ENCODE peak calls at places on chromosome 4, in five cellular contexts. V, C, Y, K and G are unnamed samples.

GRCh38 chr4:15868065-15868464 is 70.5 kb downstream of the FGFBP1 start:
- DNase-seq in V (no peak), C (no peak), Y (no peak), K (no peak), G (no peak)

GRCh38 chr4:23015821-23016220 is 323.1 kb downstream of the GBA3 start:
- DNase-seq in V (no peak), C (no peak), Y (no peak), K (no peak), G (no peak)

GRCh38 chr4:75653845-75654503 is 19.2 kb downstream of the G3BP2 start:
- DNase-seq in V (no peak), C (no peak), Y (no peak), K (no peak), G (no peak)

GRCh38 chr4:155900402-155900801 is 3.1 kb upstream of the TDO2 start:
- DNase-seq in V (no peak), C (no peak), Y (no peak), K (no peak), G (no peak)

GRCh38 chr4:74932832-74933561 is at the start of gene PARM1:
- DNase-seq in V (peak; percentile 98), C (peak; percentile 58), Y (peak; percentile 94), K (no peak), G (peak; percentile 26)

GRCh38 chr4:7375427-7375826 is 59.3 kb downstream of the PSAPL1 start:
- DNase-seq in V (no peak), C (no peak), Y (no peak), K (no peak), G (no peak)

GRCh38 chr4:20284990-20285389 is 33.3 kb downstream of the SLIT2 start:
- DNase-seq in V (no peak), C (no peak), Y (no peak), K (no peak), G (no peak)

GRCh38 chr4:148265627-148266026 is 176.6 kb downstream of the NR3C2 start:
- DNase-seq in V (no peak), C (no peak), Y (no peak), K (no peak), G (no peak)

GRCh38 chr4:183100298-183100599 is 1.2 kb downstream of the WWC2 start:
- DNase-seq in V (no peak), C (no peak), Y (no peak), K (no peak), G (no peak)

GRCh38 chr4:112933790-112934189 is 115.7 kb upstream of the ANK2 start:
- DNase-seq in V (no peak), C (no peak), Y (no peak), K (no peak), G (no peak)

GRCh38 chr4:1872918-1873269 is 1.7 kb downstream of the NSD2 start:
- DNase-seq in V (no peak), C (no peak), Y (no peak), K (no peak), G (no peak)

GRCh38 chr4:151417164-151417571 is 8.2 kb downstream of the FHIP1A start:
- DNase-seq in V (no peak), C (no peak), Y (no peak), K (no peak), G (no peak)

GRCh38 chr4:94544811-94545210 is 93.1 kb downstream of the PDLIM5 start:
- DNase-seq in V (no peak), C (peak; percentile 91), Y (no peak), K (no peak), G (no peak)

GRCh38 chr4:137664055-137664405 is 131.7 kb upstream of the PCDH18 start:
- DNase-seq in V (no peak), C (no peak), Y (no peak), K (no peak), G (no peak)

GRCh38 chr4:112127736-112128322 is 17.4 kb upstream of the FAM241A start:
- DNase-seq in V (no peak), C (no peak), Y (no peak), K (no peak), G (no peak)

GRCh38 chr4:137310156-137310555 is 222.1 kb downstream of the PCDH18 start:
- DNase-seq in V (no peak), C (no peak), Y (no peak), K (no peak), G (no peak)

GRCh38 chr4:84803720-84804119 is 162.8 kb downstream of the WDFY3 start:
- DNase-seq in V (no peak), C (no peak), Y (no peak), K (no peak), G (no peak)

GRCh38 chr4:10186228-10187214 is 69.9 kb upstream of the WDR1 start:
- DNase-seq in V (no peak), C (no peak), Y (no peak), K (no peak), G (no peak)

GRCh38 chr4:68651932-68652331 is 18.5 kb downstream of the UGT2B15 start:
- DNase-seq in V (no peak), C (no peak), Y (no peak), K (no peak), G (no peak)

GRCh38 chr4:74793757-74794340 is 474 bp downstream of the BTC start:
- DNase-seq in V (peak; percentile 68), C (peak; percentile 66), Y (peak; percentile 84), K (no peak), G (no peak)

GRCh38 chr4:183617075-183617474 is 41.9 kb downstream of the RWDD4 start:
- DNase-seq in V (no peak), C (no peak), Y (no peak), K (no peak), G (no peak)

GRCh38 chr4:187238646-187239045 is 515.0 kb upstream of the FAT1 start:
- DNase-seq in V (no peak), C (no peak), Y (no peak), K (no peak), G (no peak)

DNA sequence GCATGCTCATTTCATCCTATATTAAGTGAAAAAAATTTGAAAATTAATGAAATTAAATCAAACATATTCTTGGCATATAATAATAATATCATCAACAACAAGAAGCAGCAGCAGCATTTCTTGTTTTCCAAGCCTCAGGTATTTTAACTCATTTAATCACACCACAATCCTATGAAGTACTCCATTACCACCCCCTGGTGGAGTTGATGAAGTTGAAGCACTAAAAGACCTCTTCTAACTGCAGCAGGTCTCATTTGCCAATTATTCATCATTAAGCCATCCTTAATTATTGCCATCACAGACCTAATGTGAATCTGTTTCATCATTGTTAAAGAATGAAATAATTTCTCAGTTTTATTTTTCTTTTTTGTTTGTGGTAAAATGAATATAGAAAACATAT is 801.4 kb upstream of the GRID2 start:
- DNase-seq in V (no peak), C (no peak), Y (no peak), K (no peak), G (no peak)
- TF ChIP-seq CTCF in V (peak; percentile 38), C (peak; percentile 30), Y (no peak), K (no peak), G (peak; percentile 19)

GRCh38 chr4:77418333-77418732 is 187.3 kb upstream of the CXCL13 start:
- DNase-seq in V (no peak), C (no peak), Y (no peak), K (no peak), G (no peak)
- TF ChIP-seq CTCF in V (no peak), C (no peak), Y (no peak), K (no peak), G (no peak)

GRCh38 chr4:153645183-153645582 is 38.9 kb upstream of the TLR2 start:
- DNase-seq in V (no peak), C (no peak), Y (no peak), K (no peak), G (no peak)

GRCh38 chr4:153651041-153651960 is 32.8 kb upstream of the TLR2 start:
- DNase-seq in V (no peak), C (no peak), Y (no peak), K (no peak), G (no peak)

GRCh38 chr4:153651961-153652784 is 31.9 kb upstream of the TLR2 start:
- DNase-seq in V (no peak), C (peak; percentile 60), Y (no peak), K (no peak), G (no peak)

GRCh38 chr4:153647975-153648374 is 36.1 kb upstream of the TLR2 start:
- DNase-seq in V (no peak), C (no peak), Y (no peak), K (no peak), G (no peak)

GRCh38 chr4:153649572-153649991 is 34.5 kb upstream of the TLR2 start:
- DNase-seq in V (no peak), C (no peak), Y (no peak), K (no peak), G (no peak)
- TF ChIP-seq CTCF in V (peak; percentile 33), C (no peak), Y (no peak), K (no peak), G (peak; percentile 46)

GRCh38 chr4:167595898-167596297 is 361.6 kb upstream of the SPOCK3 start:
- DNase-seq in V (no peak), C (no peak), Y (no peak), K (no peak), G (no peak)
- TF ChIP-seq CTCF in V (no peak), C (no peak), Y (no peak), K (no peak), G (no peak)